ENCODE peak calls at places on chromosomes 2 and 18, in nine cellular contexts. One of them, this sample, is unnamed.

GRCh38 chr2:173214213-173214612 is 138.6 kb downstream of the MAP3K20 start:
- DNase-seq in NCI-H1417: no peak
- DNase-seq in GM19239: no peak
- DNase-seq in HuH-7.5: no peak
- DNase-seq in kidney tubule cell: peak
- DNase-seq in small intestine: no peak
- DNase-seq in naive thymus-derived CD4-positive, alpha-beta T cell: no peak
- DNase-seq in OCI-M1: no peak
- DNase-seq in activated T-helper 1 cell treated with anti-CD3 and anti-CD28 coated beads, Interleukin-2, amount 50 U/mL, for 16 hours: no peak
- DNase-seq in this sample: no peak

GRCh38 chr2:171490577-171490976 is 31.7 kb upstream of the CYBRD1 start:
- DNase-seq in NCI-H1417: no peak
- DNase-seq in GM19239: no peak
- DNase-seq in HuH-7.5: no peak
- DNase-seq in kidney tubule cell: no peak
- DNase-seq in small intestine: peak
- DNase-seq in naive thymus-derived CD4-positive, alpha-beta T cell: no peak
- DNase-seq in OCI-M1: no peak
- DNase-seq in activated T-helper 1 cell treated with anti-CD3 and anti-CD28 coated beads, Interleukin-2, amount 50 U/mL, for 16 hours: no peak
- DNase-seq in this sample: no peak

GRCh38 chr18:63783394-63783793 is 8.2 kb downstream of the SERPINB7 start:
- DNase-seq in NCI-H1417: peak
- DNase-seq in GM19239: no peak
- DNase-seq in HuH-7.5: no peak
- DNase-seq in kidney tubule cell: no peak
- DNase-seq in small intestine: peak
- DNase-seq in naive thymus-derived CD4-positive, alpha-beta T cell: no peak
- DNase-seq in OCI-M1: peak
- DNase-seq in activated T-helper 1 cell treated with anti-CD3 and anti-CD28 coated beads, Interleukin-2, amount 50 U/mL, for 16 hours: no peak
- DNase-seq in this sample: no peak

GRCh38 chr18:58788971-58789797 is 75.5 kb upstream of the ZNF532 start:
- DNase-seq in NCI-H1417: no peak
- DNase-seq in GM19239: no peak
- DNase-seq in HuH-7.5: no peak
- DNase-seq in kidney tubule cell: peak
- DNase-seq in small intestine: no peak
- DNase-seq in naive thymus-derived CD4-positive, alpha-beta T cell: no peak
- DNase-seq in OCI-M1: no peak
- DNase-seq in activated T-helper 1 cell treated with anti-CD3 and anti-CD28 coated beads, Interleukin-2, amount 50 U/mL, for 16 hours: no peak
- DNase-seq in this sample: peak

GRCh38 chr18:6983366-6983765 is 134.2 kb downstream of the LAMA1 start:
- DNase-seq in NCI-H1417: no peak
- DNase-seq in GM19239: no peak
- DNase-seq in HuH-7.5: no peak
- DNase-seq in kidney tubule cell: no peak
- DNase-seq in small intestine: peak
- DNase-seq in naive thymus-derived CD4-positive, alpha-beta T cell: no peak
- DNase-seq in OCI-M1: no peak
- DNase-seq in activated T-helper 1 cell treated with anti-CD3 and anti-CD28 coated beads, Interleukin-2, amount 50 U/mL, for 16 hours: no peak
- DNase-seq in this sample: no peak

GRCh38 chr2:233280114-233280693 is 27.4 kb upstream of the SAG start:
- DNase-seq in NCI-H1417: no peak
- DNase-seq in GM19239: no peak
- DNase-seq in HuH-7.5: no peak
- DNase-seq in kidney tubule cell: no peak
- DNase-seq in small intestine: peak
- DNase-seq in naive thymus-derived CD4-positive, alpha-beta T cell: no peak
- DNase-seq in OCI-M1: no peak
- DNase-seq in activated T-helper 1 cell treated with anti-CD3 and anti-CD28 coated beads, Interleukin-2, amount 50 U/mL, for 16 hours: no peak
- DNase-seq in this sample: no peak

GRCh38 chr2:237434916-237435315 is 21.0 kb upstream of the COL6A3 start:
- DNase-seq in NCI-H1417: no peak
- DNase-seq in GM19239: no peak
- DNase-seq in HuH-7.5: no peak
- DNase-seq in kidney tubule cell: peak
- DNase-seq in small intestine: peak
- DNase-seq in naive thymus-derived CD4-positive, alpha-beta T cell: peak
- DNase-seq in OCI-M1: peak
- DNase-seq in activated T-helper 1 cell treated with anti-CD3 and anti-CD28 coated beads, Interleukin-2, amount 50 U/mL, for 16 hours: peak
- DNase-seq in this sample: no peak

GRCh38 chr18:10278265-10278664 is 176.2 kb upstream of the APCDD1 start:
- DNase-seq in NCI-H1417: no peak
- DNase-seq in GM19239: no peak
- DNase-seq in HuH-7.5: no peak
- DNase-seq in kidney tubule cell: no peak
- DNase-seq in small intestine: no peak
- DNase-seq in naive thymus-derived CD4-positive, alpha-beta T cell: no peak
- DNase-seq in OCI-M1: no peak
- DNase-seq in activated T-helper 1 cell treated with anti-CD3 and anti-CD28 coated beads, Interleukin-2, amount 50 U/mL, for 16 hours: no peak
- DNase-seq in this sample: no peak

GRCh38 chr2:146981921-146982320 is 862.9 kb upstream of the ACVR2A start:
- DNase-seq in NCI-H1417: no peak
- DNase-seq in GM19239: no peak
- DNase-seq in HuH-7.5: no peak
- DNase-seq in kidney tubule cell: no peak
- DNase-seq in small intestine: no peak
- DNase-seq in naive thymus-derived CD4-positive, alpha-beta T cell: no peak
- DNase-seq in OCI-M1: no peak
- DNase-seq in activated T-helper 1 cell treated with anti-CD3 and anti-CD28 coated beads, Interleukin-2, amount 50 U/mL, for 16 hours: no peak
- DNase-seq in this sample: no peak

GRCh38 chr2:54569745-54570296 is 113.7 kb downstream of the SPTBN1 start:
- DNase-seq in NCI-H1417: no peak
- DNase-seq in GM19239: no peak
- DNase-seq in HuH-7.5: no peak
- DNase-seq in kidney tubule cell: no peak
- DNase-seq in small intestine: no peak
- DNase-seq in naive thymus-derived CD4-positive, alpha-beta T cell: no peak
- DNase-seq in OCI-M1: no peak
- DNase-seq in activated T-helper 1 cell treated with anti-CD3 and anti-CD28 coated beads, Interleukin-2, amount 50 U/mL, for 16 hours: no peak
- DNase-seq in this sample: no peak